ENCODE peak calls at places on chromosomes 5 and 9, in ten cellular contexts. One of them, this sample, is unnamed.
A peak's percentile ranks its signal among the peaks of the same experiment; 100 is the strongest.

GRCh38 chr5:122775713-122776084 is 819 bp downstream of the SNX2 start:
- DNase-seq in astrocyte of the cerebellum: no peak
- DNase-seq in upper lobe of right lung: no peak
- DNase-seq in BE2C: no peak
- DNase-seq in hepatocyte: no peak
- DNase-seq in testis: no peak
- DNase-seq in RWPE1: no peak
- DNase-seq in pancreas: no peak
- DNase-seq in mammary epithelial cell: no peak
- DNase-seq in neural crest cell: no peak
- DNase-seq in this sample: no peak

GRCh38 chr9:14314424-14314928 is 535 bp upstream of the NFIB start:
- DNase-seq in astrocyte of the cerebellum: peak; percentile 88
- DNase-seq in upper lobe of right lung: peak; percentile 87
- DNase-seq in BE2C: peak; percentile 73
- DNase-seq in hepatocyte: peak; percentile 77
- DNase-seq in testis: peak; percentile 83
- DNase-seq in RWPE1: peak; percentile 87
- DNase-seq in pancreas: peak; percentile 72
- DNase-seq in mammary epithelial cell: peak; percentile 94
- DNase-seq in neural crest cell: no peak
- DNase-seq in this sample: peak; percentile 58

GRCh38 chr5:115657125-115657882 is 31.5 kb upstream of the TMED7 start:
- DNase-seq in astrocyte of the cerebellum: no peak
- DNase-seq in upper lobe of right lung: no peak
- DNase-seq in BE2C: no peak
- DNase-seq in hepatocyte: no peak
- DNase-seq in testis: no peak
- DNase-seq in RWPE1: no peak
- DNase-seq in pancreas: no peak
- DNase-seq in mammary epithelial cell: peak; percentile 11
- DNase-seq in neural crest cell: no peak
- DNase-seq in this sample: no peak

GRCh38 chr5:9046756-9047481 is 499.0 kb downstream of the SEMA5A start:
- DNase-seq in astrocyte of the cerebellum: peak; percentile 39
- DNase-seq in upper lobe of right lung: no peak
- DNase-seq in BE2C: no peak
- DNase-seq in hepatocyte: peak; percentile 25
- DNase-seq in testis: peak; percentile 88
- DNase-seq in RWPE1: peak; percentile 73
- DNase-seq in pancreas: no peak
- DNase-seq in mammary epithelial cell: peak; percentile 98
- DNase-seq in neural crest cell: no peak
- DNase-seq in this sample: no peak

GRCh38 chr5:143006511-143006910 is 236.3 kb downstream of the ARHGAP26 start:
- DNase-seq in astrocyte of the cerebellum: no peak
- DNase-seq in upper lobe of right lung: no peak
- DNase-seq in BE2C: no peak
- DNase-seq in hepatocyte: no peak
- DNase-seq in testis: no peak
- DNase-seq in RWPE1: no peak
- DNase-seq in pancreas: no peak
- DNase-seq in mammary epithelial cell: no peak
- DNase-seq in neural crest cell: no peak
- DNase-seq in this sample: no peak

GRCh38 chr9:35842795-35843194 is 13.8 kb downstream of the TMEM8B start:
- DNase-seq in astrocyte of the cerebellum: no peak
- DNase-seq in upper lobe of right lung: no peak
- DNase-seq in BE2C: no peak
- DNase-seq in hepatocyte: no peak
- DNase-seq in testis: no peak
- DNase-seq in RWPE1: no peak
- DNase-seq in pancreas: no peak
- DNase-seq in mammary epithelial cell: no peak
- DNase-seq in neural crest cell: no peak
- DNase-seq in this sample: no peak

GRCh38 chr5:134530375-134531077 is 5.1 kb downstream of the JADE2 start:
- DNase-seq in astrocyte of the cerebellum: no peak
- DNase-seq in upper lobe of right lung: no peak
- DNase-seq in BE2C: no peak
- DNase-seq in hepatocyte: no peak
- DNase-seq in testis: peak; percentile 64
- DNase-seq in RWPE1: no peak
- DNase-seq in pancreas: peak; percentile 77
- DNase-seq in mammary epithelial cell: no peak
- DNase-seq in neural crest cell: no peak
- DNase-seq in this sample: no peak

GRCh38 chr5:152255411-152255810 is 149.7 kb downstream of the NMUR2 start:
- DNase-seq in astrocyte of the cerebellum: no peak
- DNase-seq in upper lobe of right lung: no peak
- DNase-seq in BE2C: no peak
- DNase-seq in hepatocyte: no peak
- DNase-seq in testis: no peak
- DNase-seq in RWPE1: no peak
- DNase-seq in pancreas: no peak
- DNase-seq in mammary epithelial cell: no peak
- DNase-seq in neural crest cell: no peak
- DNase-seq in this sample: no peak

GRCh38 chr9:108664309-108665255 is 191.2 kb downstream of the ACTL7B start:
- DNase-seq in astrocyte of the cerebellum: no peak
- DNase-seq in upper lobe of right lung: no peak
- DNase-seq in BE2C: no peak
- DNase-seq in hepatocyte: peak; percentile 33
- DNase-seq in testis: no peak
- DNase-seq in RWPE1: no peak
- DNase-seq in pancreas: no peak
- DNase-seq in mammary epithelial cell: no peak
- DNase-seq in neural crest cell: no peak
- DNase-seq in this sample: no peak

GRCh38 chr5:56552612-56553268 is 262.6 kb upstream of the MAP3K1 start:
- DNase-seq in astrocyte of the cerebellum: no peak
- DNase-seq in upper lobe of right lung: no peak
- DNase-seq in BE2C: no peak
- DNase-seq in hepatocyte: no peak
- DNase-seq in testis: no peak
- DNase-seq in RWPE1: no peak
- DNase-seq in pancreas: no peak
- DNase-seq in mammary epithelial cell: no peak
- DNase-seq in neural crest cell: no peak
- DNase-seq in this sample: no peak

GRCh38 chr5:13331585-13331984 is 612.9 kb downstream of the DNAH5 start:
- DNase-seq in astrocyte of the cerebellum: no peak
- DNase-seq in upper lobe of right lung: no peak
- DNase-seq in BE2C: no peak
- DNase-seq in hepatocyte: no peak
- DNase-seq in testis: no peak
- DNase-seq in RWPE1: no peak
- DNase-seq in pancreas: peak; percentile 8
- DNase-seq in mammary epithelial cell: no peak
- DNase-seq in neural crest cell: no peak
- DNase-seq in this sample: no peak

GRCh38 chr9:79195904-79196303 is 375.9 kb upstream of the TLE4 start:
- DNase-seq in astrocyte of the cerebellum: no peak
- DNase-seq in upper lobe of right lung: no peak
- DNase-seq in BE2C: no peak
- DNase-seq in hepatocyte: no peak
- DNase-seq in testis: no peak
- DNase-seq in RWPE1: no peak
- DNase-seq in pancreas: no peak
- DNase-seq in mammary epithelial cell: no peak
- DNase-seq in neural crest cell: no peak
- DNase-seq in this sample: no peak

GRCh38 chr5:141800629-141801028 is 77.6 kb downstream of the PCDH1 start:
- DNase-seq in astrocyte of the cerebellum: no peak
- DNase-seq in upper lobe of right lung: no peak
- DNase-seq in BE2C: peak; percentile 80
- DNase-seq in hepatocyte: peak; percentile 37
- DNase-seq in testis: no peak
- DNase-seq in RWPE1: no peak
- DNase-seq in pancreas: no peak
- DNase-seq in mammary epithelial cell: no peak
- DNase-seq in neural crest cell: no peak
- DNase-seq in this sample: no peak

DNA sequence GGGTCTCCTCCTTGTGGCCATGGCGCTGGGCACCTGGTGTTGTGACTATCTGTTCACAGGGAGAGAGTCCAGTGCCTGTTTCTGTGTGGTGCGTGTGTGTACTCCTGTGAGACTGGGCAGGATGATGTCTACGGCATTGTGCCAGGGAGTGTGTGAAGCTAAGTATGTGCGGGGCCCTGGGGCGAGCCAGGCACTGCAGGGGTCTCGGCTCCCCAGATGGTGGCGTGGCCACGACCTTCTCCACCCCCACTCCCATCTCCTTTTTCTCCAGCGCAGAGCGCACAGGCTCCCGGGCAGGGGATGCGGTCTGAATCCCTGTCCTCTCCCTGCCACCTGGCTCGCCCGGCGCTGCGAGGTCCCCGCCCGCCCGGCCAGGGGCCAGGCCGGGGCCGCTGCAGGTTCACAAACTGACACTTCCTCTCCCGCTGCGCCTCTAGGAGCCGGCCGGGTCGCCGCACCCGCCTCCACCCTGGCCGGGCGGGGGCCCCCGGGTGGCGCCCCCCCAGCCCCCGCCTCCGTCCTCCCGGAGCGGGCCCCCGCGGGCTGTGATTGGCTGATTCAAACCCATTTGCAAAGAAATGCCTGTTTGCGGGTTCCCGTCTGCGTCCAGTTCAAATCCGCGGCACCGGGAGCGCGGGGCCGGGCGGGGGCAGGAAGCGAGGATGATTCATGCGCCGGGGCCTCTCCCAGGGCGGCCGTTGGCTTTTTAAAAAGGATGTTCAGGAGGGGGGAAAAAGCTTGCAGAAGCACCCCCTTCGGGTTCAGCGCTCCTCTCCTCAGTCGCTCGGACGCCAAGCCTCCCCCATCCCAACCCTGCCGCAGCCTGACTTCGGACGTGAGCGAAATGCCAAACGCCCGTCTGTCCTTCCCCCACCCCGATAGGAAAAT is 790 bp downstream of the PHF19 start:
- DNase-seq in astrocyte of the cerebellum: peak; percentile 38
- DNase-seq in upper lobe of right lung: peak; percentile 90
- DNase-seq in BE2C: peak; percentile 86
- DNase-seq in hepatocyte: peak; percentile 90
- DNase-seq in testis: peak; percentile 79
- DNase-seq in RWPE1: peak; percentile 98
- DNase-seq in pancreas: peak; percentile 62
- DNase-seq in mammary epithelial cell: peak; percentile 83
- DNase-seq in neural crest cell: peak; percentile 61
- DNase-seq in this sample: peak; percentile 86
- TF ChIP-seq CTCF in astrocyte of the cerebellum: no peak
- TF ChIP-seq CTCF in upper lobe of right lung: no peak
- TF ChIP-seq CTCF in BE2C: peak; percentile 37
- TF ChIP-seq CTCF in hepatocyte: no peak
- TF ChIP-seq CTCF in testis: no peak
- TF ChIP-seq CTCF in RWPE1: no peak
- TF ChIP-seq CTCF in pancreas: no peak
- TF ChIP-seq CTCF in mammary epithelial cell: no peak
- TF ChIP-seq CTCF in neural crest cell: no peak
- TF ChIP-seq CTCF in this sample: no peak

GRCh38 chr5:176817864-176818377 is 7.6 kb downstream of the UNC5A start:
- DNase-seq in astrocyte of the cerebellum: no peak
- DNase-seq in upper lobe of right lung: no peak
- DNase-seq in BE2C: peak; percentile 75
- DNase-seq in hepatocyte: peak; percentile 58
- DNase-seq in testis: no peak
- DNase-seq in RWPE1: peak; percentile 49
- DNase-seq in pancreas: no peak
- DNase-seq in mammary epithelial cell: no peak
- DNase-seq in neural crest cell: peak; percentile 53
- DNase-seq in this sample: peak; percentile 69
- TF ChIP-seq CTCF in astrocyte of the cerebellum: peak; percentile 34
- TF ChIP-seq CTCF in upper lobe of right lung: peak; percentile 18
- TF ChIP-seq CTCF in BE2C: peak; percentile 66
- TF ChIP-seq CTCF in hepatocyte: peak; percentile 40
- TF ChIP-seq CTCF in testis: no peak
- TF ChIP-seq CTCF in RWPE1: peak; percentile 50
- TF ChIP-seq CTCF in pancreas: no peak
- TF ChIP-seq CTCF in mammary epithelial cell: peak; percentile 24
- TF ChIP-seq CTCF in neural crest cell: peak; percentile 64
- TF ChIP-seq CTCF in this sample: no peak

DNA sequence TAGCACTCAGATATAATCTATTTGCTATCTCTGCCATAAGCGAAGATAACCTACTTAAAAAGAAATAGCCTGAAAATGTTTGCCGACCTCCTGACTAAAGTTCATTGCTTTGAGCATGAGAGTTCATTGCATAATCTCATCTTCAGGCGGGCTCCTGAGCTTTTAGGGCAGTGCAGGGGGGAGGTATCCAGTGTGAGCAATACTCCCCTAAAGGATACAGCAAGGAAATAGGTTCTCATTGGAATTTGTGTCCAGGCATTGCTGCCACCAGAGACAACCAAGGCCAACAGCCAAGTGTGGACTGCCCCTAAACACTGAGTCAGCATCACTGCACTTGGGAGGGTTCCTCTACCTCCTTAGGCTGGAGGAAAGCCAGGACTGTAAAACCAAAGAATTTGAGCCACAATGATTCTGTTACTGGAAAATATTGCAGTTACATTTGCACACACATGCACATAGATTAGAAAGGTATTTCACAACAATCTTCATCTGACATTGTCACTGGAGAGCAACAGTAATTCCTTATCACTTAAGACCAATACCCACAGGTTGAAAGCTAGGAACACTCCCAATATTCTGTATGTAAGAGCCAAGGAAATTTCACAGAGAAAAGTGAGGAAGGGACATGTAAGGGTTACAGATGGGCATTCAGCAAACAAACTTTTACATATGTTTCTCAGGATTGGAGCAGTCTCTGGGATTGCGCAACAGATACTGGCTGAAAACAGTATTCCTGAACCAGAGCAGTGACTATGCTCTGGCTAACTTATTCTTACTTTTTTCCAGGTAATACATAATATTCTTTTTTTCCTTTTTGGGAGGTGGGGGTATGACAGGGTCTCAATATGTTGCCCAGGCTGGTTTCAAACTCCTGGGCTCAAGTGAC is 98.6 kb upstream of the TLE1 start:
- DNase-seq in astrocyte of the cerebellum: peak; percentile 89
- DNase-seq in upper lobe of right lung: no peak
- DNase-seq in BE2C: no peak
- DNase-seq in hepatocyte: peak; percentile 78
- DNase-seq in testis: no peak
- DNase-seq in RWPE1: peak; percentile 67
- DNase-seq in pancreas: peak; percentile 24
- DNase-seq in mammary epithelial cell: peak; percentile 66
- DNase-seq in neural crest cell: no peak
- DNase-seq in this sample: peak; percentile 10
- TF ChIP-seq CTCF in astrocyte of the cerebellum: peak; percentile 8
- TF ChIP-seq CTCF in upper lobe of right lung: no peak
- TF ChIP-seq CTCF in BE2C: no peak
- TF ChIP-seq CTCF in hepatocyte: no peak
- TF ChIP-seq CTCF in testis: no peak
- TF ChIP-seq CTCF in RWPE1: no peak
- TF ChIP-seq CTCF in pancreas: no peak
- TF ChIP-seq CTCF in mammary epithelial cell: no peak
- TF ChIP-seq CTCF in neural crest cell: no peak
- TF ChIP-seq CTCF in this sample: no peak

DNA sequence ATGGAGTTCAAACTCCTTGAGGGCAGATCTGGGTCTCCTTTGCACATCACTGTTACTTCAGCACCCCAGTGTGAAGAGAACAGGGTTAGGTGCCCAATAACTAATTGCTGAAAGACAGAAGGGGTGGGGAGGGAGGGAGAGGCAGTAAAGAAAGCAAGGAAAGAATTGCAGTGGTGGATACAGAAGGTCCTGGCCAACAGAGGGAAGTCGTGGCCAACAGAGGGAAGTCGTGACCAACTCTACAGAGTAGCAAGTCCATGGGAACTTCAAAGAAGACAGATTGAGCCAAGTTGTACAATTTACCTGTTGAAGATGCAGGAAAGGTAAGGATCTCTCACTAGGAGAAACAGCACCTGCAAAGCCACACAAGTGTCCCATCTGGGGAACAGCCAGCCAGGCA is 27.1 kb downstream of the CCNJL start:
- DNase-seq in astrocyte of the cerebellum: no peak
- DNase-seq in upper lobe of right lung: no peak
- DNase-seq in BE2C: no peak
- DNase-seq in hepatocyte: no peak
- DNase-seq in testis: no peak
- DNase-seq in RWPE1: no peak
- DNase-seq in pancreas: no peak
- DNase-seq in mammary epithelial cell: no peak
- DNase-seq in neural crest cell: no peak
- DNase-seq in this sample: no peak
- TF ChIP-seq CTCF in astrocyte of the cerebellum: no peak
- TF ChIP-seq CTCF in upper lobe of right lung: no peak
- TF ChIP-seq CTCF in BE2C: no peak
- TF ChIP-seq CTCF in hepatocyte: no peak
- TF ChIP-seq CTCF in testis: no peak
- TF ChIP-seq CTCF in RWPE1: no peak
- TF ChIP-seq CTCF in pancreas: no peak
- TF ChIP-seq CTCF in mammary epithelial cell: no peak
- TF ChIP-seq CTCF in neural crest cell: no peak
- TF ChIP-seq CTCF in this sample: no peak

This sample was measured in Calu3.